ENCODE peak calls at places on chromosomes 3 and 15, in ten cellular contexts. H is Calu3; Q is OCI-LY7; M is non-pigmented ciliary epithelial cell; F is GM04503; P is cardiac fibroblast; S is HS-27A; T is stimulated activated CD4-positive, alpha-beta T cell treated with anti-CD3 and anti-CD28 coated beads, TNF-alpha, amount 100 ng/mL, for 1 hour; Z is COR-L47; D is pulmonary artery endothelial cell. O is an unnamed sample.

GRCh38 chr3:76753599-76753998 is 286.3 kb upstream of the ROBO2 start:
- DNase-seq in T (no peak), D (no peak), S (no peak), H (no peak), M (no peak), Q (no peak), Z (no peak), F (no peak), P (no peak), O (no peak)

GRCh38 chr15:90004671-90005070 is 3.5 kb downstream of the ZNF710 start:
- DNase-seq in H (no peak), M (peak), S (no peak), T (no peak), Q (no peak), P (peak), F (peak), D (peak), Z (no peak), O (no peak)

GRCh38 chr15:76566276-76566675 is 229.7 kb downstream of the ISL2 start:
- DNase-seq in H (no peak), Z (no peak), F (no peak), M (no peak), D (no peak), Q (no peak), S (no peak), P (no peak), T (no peak), O (no peak)

GRCh38 chr3:125374501-125374995 is 577 bp downstream of the ZNF148 start:
- DNase-seq in P (peak), Z (peak), S (no peak), F (no peak), M (no peak), Q (peak), H (peak), D (no peak), T (no peak), O (no peak)

GRCh38 chr3:10524799-10525301 is 19.5 kb upstream of the ATP2B2 start:
- DNase-seq in D (no peak), P (no peak), Z (no peak), H (no peak), T (no peak), S (no peak), F (no peak), M (no peak), Q (no peak), O (no peak)

GRCh38 chr15:101190196-101190595 is 61.7 kb downstream of the CHSY1 start:
- DNase-seq in D (no peak), F (no peak), H (no peak), T (no peak), M (no peak), Q (no peak), Z (no peak), S (no peak), P (peak), O (no peak)

GRCh38 chr3:158160958-158161357 is 51.1 kb downstream of the RSRC1 start:
- DNase-seq in F (peak), D (no peak), P (peak), Z (no peak), T (no peak), H (no peak), M (no peak), S (peak), Q (no peak), O (no peak)

GRCh38 chr3:36063992-36064391 is 316.3 kb upstream of the STAC start:
- DNase-seq in M (no peak), F (no peak), H (no peak), Q (no peak), S (no peak), Z (no peak), P (no peak), T (no peak), D (no peak), O (no peak)

GRCh38 chr3:187743195-187744141 is 1.8 kb downstream of the BCL6 start:
- DNase-seq in P (peak), F (no peak), M (no peak), T (no peak), S (no peak), Z (no peak), H (peak), Q (peak), D (no peak), O (peak)

GRCh38 chr15:60840703-60841411 is 361.9 kb upstream of the ICE2 start:
- DNase-seq in S (no peak), Q (no peak), M (no peak), T (no peak), Z (no peak), D (no peak), P (no peak), H (no peak), F (no peak), O (peak)

GRCh38 chr3:173440431-173440990 is 43.0 kb downstream of the NLGN1 start:
- DNase-seq in F (no peak), Z (no peak), H (no peak), P (no peak), T (no peak), Q (no peak), D (no peak), S (no peak), M (no peak), O (no peak)

GRCh38 chr15:92011611-92012367 is 158.3 kb downstream of the SLCO3A1 start:
- DNase-seq in Q (peak), P (peak), F (no peak), H (no peak), Z (peak), S (no peak), M (no peak), D (no peak), T (no peak), O (peak)

GRCh38 chr15:84833447-84833846 is 16.3 kb downstream of the ALPK3 start:
- DNase-seq in F (no peak), M (no peak), D (peak), Z (no peak), Q (no peak), H (no peak), P (peak), S (no peak), T (no peak), O (no peak)

GRCh38 chr3:112446343-112446742 is 52.9 kb downstream of the BTLA start:
- DNase-seq in F (no peak), Z (no peak), H (no peak), Q (no peak), T (no peak), D (no peak), M (no peak), S (no peak), P (peak), O (no peak)

O was measured in activated T-helper 2 cell treated with anti-CD3 and anti-CD28 coated beads, Interferon-gamma antibody, Interleukin-2, Interleukin-4, amounts not matched to agents 10 μg/mL and 5 μg/mL and 100 μg/mL, durations not matched to agents 14 hours and 24 hours and 36 hours.